ENCODE peak calls at places on chromosome 7, in nine cellular contexts. T is progenitor cell of endocrine pancreas, M is endothelial cell, O is psoas muscle, D is GM13977, G is neural crest cell, F is AG04450, W is choroid plexus epithelial cell, Z is coronary artery. U is an unnamed sample.

GRCh38 chr7:102287465-102288146 is 938 bp downstream of the SH2B2 start:
- DNase-seq in T (no peak), M (no peak), O (no peak), D (no peak), G (no peak), F (no peak), W (peak), Z (no peak), U (no peak)

GRCh38 chr7:104643587-104644217 is 315.3 kb downstream of the LHFPL3 start:
- DNase-seq in T (no peak), M (peak), O (no peak), D (peak), G (peak), F (no peak), W (peak), Z (no peak), U (no peak)

GRCh38 chr7:101754432-101755159 is 62.8 kb upstream of the CUX1 start:
- DNase-seq in T (no peak), M (no peak), O (no peak), D (no peak), G (no peak), F (no peak), W (peak), Z (no peak), U (no peak)

GRCh38 chr7:82818091-82818620 is 344.5 kb downstream of the PCLO start:
- DNase-seq in T (no peak), M (no peak), O (no peak), D (no peak), G (no peak), F (no peak), W (peak), Z (no peak), U (no peak)

GRCh38 chr7:79504607-79505389 is 51.3 kb upstream of the MAGI2 start:
- DNase-seq in T (no peak), M (no peak), O (no peak), D (no peak), G (no peak), F (no peak), W (peak), Z (no peak), U (no peak)

GRCh38 chr7:83153419-83153818 is 9.3 kb downstream of the PCLO start:
- DNase-seq in T (no peak), M (no peak), O (no peak), D (no peak), G (no peak), F (no peak), W (peak), Z (no peak), U (no peak)

GRCh38 chr7:98165827-98166667 is 45.2 kb upstream of the BHLHA15 start:
- DNase-seq in T (peak), M (peak), O (no peak), D (peak), G (peak), F (no peak), W (peak), Z (no peak), U (peak)

GRCh38 chr7:87474533-87475358 is 734 bp downstream of the ABCB4 start:
- DNase-seq in T (no peak), M (no peak), O (no peak), D (peak), G (peak), F (no peak), W (peak), Z (no peak), U (peak)

GRCh38 chr7:155510975-155511595 is 35.3 kb downstream of the CNPY1 start:
- DNase-seq in T (no peak), M (no peak), O (no peak), D (no peak), G (no peak), F (no peak), W (no peak), Z (no peak), U (no peak)

GRCh38 chr7:155511597-155511996 is 34.8 kb downstream of the CNPY1 start:
- DNase-seq in T (no peak), M (no peak), O (no peak), D (no peak), G (no peak), F (no peak), W (no peak), Z (no peak), U (no peak)

GRCh38 chr7:155508372-155509024 is 37.9 kb downstream of the CNPY1 start:
- DNase-seq in T (no peak), M (no peak), O (no peak), D (no peak), G (no peak), F (no peak), W (no peak), Z (no peak), U (no peak)

GRCh38 chr7:155509025-155509724 is 37.2 kb downstream of the CNPY1 start:
- DNase-seq in T (no peak), M (no peak), O (no peak), D (no peak), G (no peak), F (no peak), W (no peak), Z (no peak), U (no peak)

GRCh38 chr7:155509725-155510551 is 36.4 kb downstream of the CNPY1 start:
- DNase-seq in T (no peak), M (no peak), O (no peak), D (no peak), G (peak), F (no peak), W (no peak), Z (no peak), U (no peak)
- TF ChIP-seq CTCF in T (peak), M (peak), O (no peak), D (no peak), G (peak), F (no peak), W (no peak), Z (no peak), U (no peak)

GRCh38 chr7:2805213-2806003 is 38.7 kb downstream of the GNA12 start:
- DNase-seq in T (no peak), M (no peak), O (no peak), D (no peak), G (no peak), F (no peak), W (no peak), Z (peak), U (no peak)

GRCh38 chr7:2803342-2803692 is 40.8 kb downstream of the GNA12 start:
- DNase-seq in T (no peak), M (no peak), O (no peak), D (no peak), G (no peak), F (no peak), W (no peak), Z (no peak), U (no peak)

GRCh38 chr7:2803755-2804154 is 40.4 kb downstream of the GNA12 start:
- DNase-seq in T (no peak), M (no peak), O (no peak), D (no peak), G (no peak), F (no peak), W (no peak), Z (peak), U (no peak)

GRCh38 chr7:2802504-2803341 is 41.4 kb downstream of the GNA12 start:
- DNase-seq in T (no peak), M (no peak), O (no peak), D (no peak), G (no peak), F (no peak), W (peak), Z (peak), U (no peak)

DNA sequence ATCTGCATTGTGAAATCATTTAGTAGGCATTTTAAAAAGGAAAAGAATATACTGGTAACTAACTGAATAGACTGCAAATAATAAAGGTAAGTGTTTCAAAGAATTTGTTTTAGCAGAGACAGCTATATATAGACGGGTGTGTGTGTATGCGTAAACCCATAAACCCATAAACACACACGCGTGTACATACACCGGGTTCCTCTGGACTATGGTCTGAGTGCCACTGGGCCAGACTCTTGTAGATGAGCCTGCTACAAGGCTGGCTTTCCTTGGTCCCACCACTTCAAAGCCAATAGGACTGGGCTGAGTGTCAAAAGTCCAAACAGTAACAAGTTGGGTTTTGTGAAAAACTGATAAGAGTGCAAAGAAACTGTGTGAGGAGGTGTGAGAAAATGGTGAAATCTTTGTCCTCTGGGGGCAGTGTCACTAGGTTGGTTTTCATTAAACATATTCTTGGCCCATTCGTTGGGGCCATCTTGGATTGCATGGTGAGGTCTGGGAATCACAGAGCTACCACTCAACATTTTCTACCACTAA is 39.8 kb downstream of the GNA12 start:
- DNase-seq in T (no peak), M (no peak), O (no peak), D (no peak), G (no peak), F (no peak), W (no peak), Z (peak), U (no peak)
- TF ChIP-seq CTCF in T (peak), M (no peak), O (no peak), D (no peak), G (peak), F (no peak), W (peak), Z (no peak), U (no peak)

GRCh38 chr7:6315786-6316185 is 43.4 kb upstream of the CYTH3 start:
- DNase-seq in T (no peak), M (no peak), O (no peak), D (no peak), G (no peak), F (no peak), W (no peak), Z (no peak), U (no peak)
- TF ChIP-seq CTCF in T (no peak), M (no peak), O (no peak), D (no peak), G (no peak), F (no peak), W (no peak), Z (no peak), U (no peak)

GRCh38 chr7:73352784-73353183 is 24.8 kb downstream of the FKBP6 start:
- DNase-seq in T (no peak), M (no peak), O (no peak), D (no peak), G (no peak), F (no peak), W (no peak), Z (no peak), U (no peak)

GRCh38 chr7:73353243-73353642 is 25.3 kb downstream of the FKBP6 start:
- DNase-seq in T (no peak), M (no peak), O (no peak), D (no peak), G (no peak), F (no peak), W (no peak), Z (no peak), U (no peak)

GRCh38 chr7:73354196-73354595 is 26.2 kb downstream of the FKBP6 start:
- DNase-seq in T (no peak), M (no peak), O (no peak), D (no peak), G (no peak), F (no peak), W (no peak), Z (no peak), U (no peak)

GRCh38 chr7:73356176-73356575 is 28.2 kb downstream of the FKBP6 start:
- DNase-seq in T (no peak), M (no peak), O (no peak), D (no peak), G (no peak), F (no peak), W (no peak), Z (no peak), U (no peak)

DNA sequence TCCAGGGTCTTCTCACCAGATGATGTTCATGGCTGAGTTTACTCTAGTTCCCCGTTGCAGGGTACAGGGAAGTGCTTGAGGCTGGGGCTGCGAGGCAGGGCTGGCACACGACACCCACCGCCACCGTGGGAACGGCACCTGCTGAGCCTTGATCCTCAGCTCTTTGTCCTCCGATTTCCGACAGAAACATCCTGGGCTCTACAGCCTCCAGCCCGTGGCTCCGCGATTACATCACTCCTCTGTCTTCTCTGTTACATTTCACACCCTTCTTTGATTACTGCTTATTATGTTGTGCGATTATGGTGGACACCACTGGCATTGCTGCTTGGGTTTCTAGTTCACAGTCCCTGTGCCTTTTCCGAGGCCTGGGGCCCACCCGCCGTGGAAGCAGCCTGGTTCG is 26.8 kb downstream of the FKBP6 start:
- DNase-seq in T (no peak), M (no peak), O (no peak), D (no peak), G (no peak), F (no peak), W (no peak), Z (no peak), U (no peak)
- TF ChIP-seq CTCF in T (no peak), M (no peak), O (no peak), D (no peak), G (no peak), F (no peak), W (no peak), Z (no peak), U (no peak)

DNA sequence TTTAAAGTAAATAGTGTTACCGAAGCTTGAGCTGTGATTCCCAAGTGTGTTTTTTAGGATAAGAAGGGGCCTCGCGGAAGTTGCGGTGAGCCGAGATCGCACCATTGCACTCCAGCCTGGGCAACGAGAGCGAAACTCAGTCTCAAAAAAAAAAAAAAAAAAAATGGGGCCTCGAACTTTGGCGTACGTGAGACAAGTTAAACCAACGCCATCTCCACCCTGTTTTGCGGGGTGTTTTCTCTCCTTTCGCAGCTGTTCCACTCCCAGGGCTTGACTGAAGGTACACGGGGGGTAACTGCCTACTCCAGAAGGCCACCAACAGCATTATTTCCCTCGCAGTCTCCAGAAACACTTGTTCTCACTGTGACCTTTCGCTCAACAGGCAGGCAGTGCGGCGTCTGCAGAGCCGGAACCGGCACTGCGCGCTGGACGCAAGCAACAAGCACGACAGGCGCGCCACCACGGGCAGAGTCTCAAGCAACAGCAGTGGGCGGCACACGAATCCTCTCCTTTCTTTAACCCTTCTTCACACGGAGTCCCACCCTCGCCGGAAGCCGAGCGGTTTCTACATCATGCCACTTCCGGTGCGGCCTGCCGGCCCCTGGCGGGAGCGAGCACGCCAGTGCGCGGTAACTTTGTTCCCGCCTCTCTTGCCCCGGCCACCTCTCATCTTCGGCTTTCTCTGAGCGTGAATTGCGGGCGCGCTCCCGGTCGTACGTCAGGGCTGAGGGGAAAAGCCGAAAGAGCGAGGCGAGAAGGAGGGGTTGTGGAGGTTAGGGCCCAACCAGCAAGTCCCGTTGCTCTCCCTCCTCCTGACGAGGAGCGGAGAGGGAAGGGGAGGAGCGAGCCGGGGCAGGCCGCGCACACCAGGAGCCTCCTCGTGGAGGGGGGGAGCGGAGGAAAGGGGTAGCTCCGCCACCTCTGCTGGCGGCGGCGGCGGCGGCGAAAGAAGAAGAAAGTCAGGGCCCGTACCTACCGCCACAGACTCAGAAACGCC is 826 bp upstream of the CDK13 start:
- DNase-seq in T (peak), M (peak), O (peak), D (peak), G (peak), F (peak), W (peak), Z (peak), U (peak)
- TF ChIP-seq CTCF in T (no peak), M (no peak), O (no peak), D (no peak), G (no peak), F (no peak), W (peak), Z (no peak), U (no peak)

DNA sequence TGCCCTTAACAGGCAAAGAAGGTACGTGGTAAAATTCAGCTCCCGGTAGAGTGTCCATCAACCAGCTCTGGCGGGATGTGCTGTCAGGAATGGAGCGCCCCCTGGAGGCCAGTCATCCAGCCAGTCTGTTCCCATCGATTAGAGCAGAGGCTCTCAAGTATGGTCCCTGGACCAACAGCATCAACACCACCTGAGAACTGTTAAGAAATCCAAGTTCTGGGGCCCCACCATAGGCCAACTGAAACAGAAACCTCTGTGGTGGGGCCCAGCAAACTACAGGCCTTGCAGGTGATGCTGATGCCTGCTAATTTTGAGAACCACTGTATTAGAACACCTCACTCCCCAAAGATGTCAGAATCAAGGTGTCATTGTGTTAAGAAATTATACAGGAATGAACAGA is 109.2 kb downstream of the DPY19L1 start:
- DNase-seq in T (peak), M (peak), O (peak), D (no peak), G (peak), F (no peak), W (peak), Z (no peak), U (no peak)
- TF ChIP-seq CTCF in T (peak), M (peak), O (peak), D (peak), G (peak), F (peak), W (peak), Z (no peak), U (peak)

GRCh38 chr7:151895008-151895661 is 18.2 kb upstream of the PRKAG2 start:
- DNase-seq in T (no peak), M (no peak), O (no peak), D (no peak), G (no peak), F (no peak), W (no peak), Z (peak), U (no peak)

GRCh38 chr7:151896486-151896885 is 19.6 kb upstream of the PRKAG2 start:
- DNase-seq in T (no peak), M (no peak), O (no peak), D (no peak), G (no peak), F (no peak), W (no peak), Z (peak), U (no peak)

GRCh38 chr7:151897951-151898686 is 21.2 kb upstream of the PRKAG2 start:
- DNase-seq in T (no peak), M (no peak), O (no peak), D (no peak), G (no peak), F (no peak), W (no peak), Z (peak), U (no peak)

GRCh38 chr7:151895695-151896485 is 19.0 kb upstream of the PRKAG2 start:
- DNase-seq in T (no peak), M (no peak), O (no peak), D (no peak), G (no peak), F (no peak), W (no peak), Z (peak), U (no peak)

GRCh38 chr7:151897201-151897711 is 20.3 kb upstream of the PRKAG2 start:
- DNase-seq in T (no peak), M (no peak), O (no peak), D (no peak), G (no peak), F (no peak), W (no peak), Z (peak), U (no peak)
- TF ChIP-seq CTCF in T (no peak), M (no peak), O (no peak), D (no peak), G (no peak), F (no peak), W (no peak), Z (no peak), U (no peak)

DNA sequence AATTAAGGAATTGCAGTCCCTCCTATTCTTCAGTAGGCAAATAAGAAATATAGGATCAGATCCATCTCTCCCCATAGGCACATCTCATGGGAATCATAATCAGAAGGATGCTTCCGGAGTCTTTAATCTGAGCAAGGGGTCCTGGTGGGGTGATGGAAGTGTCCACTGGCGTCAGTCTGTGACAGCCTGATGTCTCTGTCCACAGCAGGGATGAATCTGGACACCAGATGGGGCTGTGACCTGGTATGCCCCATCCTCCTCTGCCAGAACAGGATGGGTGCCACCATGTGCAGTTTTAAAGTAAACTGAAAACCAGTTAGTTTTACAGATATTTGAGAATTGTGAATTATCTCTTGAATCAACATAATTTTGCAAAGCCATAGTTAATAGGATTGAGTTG is 148.7 kb downstream of the C1GALT1 start:
- DNase-seq in T (no peak), M (no peak), O (no peak), D (no peak), G (no peak), F (no peak), W (no peak), Z (no peak), U (no peak)
- TF ChIP-seq CTCF in T (no peak), M (no peak), O (no peak), D (peak), G (no peak), F (no peak), W (no peak), Z (no peak), U (peak)

U was measured in CD14-positive monocyte.